ENCODE peak calls at places on chromosomes 13 and 19, in six cellular contexts. P is ascending aorta, A is LNCaP clone FGC, Q is neural crest cell, O is adrenal gland, S is endothelial cell. X is an unnamed sample.

GRCh38 chr19:33405491-33406461 is 32.3 kb downstream of the CEBPG start:
- DNase-seq in P (no peak), A (no peak), Q (no peak), O (no peak), S (no peak), X (no peak)

GRCh38 chr19:35851213-35852028 is 883 bp downstream of the NPHS1 start:
- DNase-seq in P (no peak), A (no peak), Q (peak; percentile 22), O (no peak), S (no peak), X (peak; percentile 90)

GRCh38 chr13:41054919-41055619 is 6.2 kb upstream of the WBP4 start:
- DNase-seq in P (no peak), A (no peak), Q (no peak), O (no peak), S (no peak), X (peak; percentile 57)

GRCh38 chr19:2973229-2973628 is 4.1 kb upstream of the TLE6 start:
- DNase-seq in P (no peak), A (no peak), Q (no peak), O (no peak), S (no peak), X (no peak)

GRCh38 chr19:16895467-16896097 is 6.8 kb downstream of the F2RL3 start:
- DNase-seq in P (no peak), A (no peak), Q (no peak), O (no peak), S (no peak), X (no peak)

GRCh38 chr19:50376166-50377050 is at the start of gene NR1H2:
- DNase-seq in P (peak; percentile 77), A (peak; percentile 96), Q (peak; percentile 87), O (peak; percentile 96), S (peak; percentile 85), X (peak; percentile 99)

GRCh38 chr13:63287926-63288325 is 1872.3 kb upstream of the PCDH20 start:
- DNase-seq in P (no peak), A (no peak), Q (no peak), O (no peak), S (no peak), X (no peak)

GRCh38 chr19:2274937-2275535 is 6.9 kb downstream of the PEAK3 start:
- DNase-seq in P (no peak), A (no peak), Q (peak; percentile 66), O (peak; percentile 84), S (peak; percentile 77), X (peak; percentile 87)

GRCh38 chr13:62837895-62838294 is 1422.2 kb upstream of the PCDH20 start:
- DNase-seq in P (no peak), A (no peak), Q (no peak), O (no peak), S (no peak), X (no peak)

GRCh38 chr13:71260246-71260645 is 606.8 kb downstream of the DACH1 start:
- DNase-seq in P (no peak), A (no peak), Q (no peak), O (no peak), S (no peak), X (no peak)

GRCh38 chr19:21878646-21879045 is 42.7 kb upstream of the ZNF43 start:
- DNase-seq in P (no peak), A (no peak), Q (no peak), O (no peak), S (no peak), X (no peak)

GRCh38 chr19:12799723-12800343 is 1.8 kb downstream of the PRDX2 start:
- DNase-seq in P (no peak), A (no peak), Q (no peak), O (no peak), S (no peak), X (no peak)

GRCh38 chr19:1000095-1000494 is at the start of gene GRIN3B:
- DNase-seq in P (no peak), A (no peak), Q (peak; percentile 54), O (no peak), S (peak; percentile 78), X (peak; percentile 90)

GRCh38 chr13:49357694-49358093 is 86.2 kb downstream of the CAB39L start:
- DNase-seq in P (no peak), A (no peak), Q (no peak), O (no peak), S (no peak), X (no peak)

GRCh38 chr19:55283548-55284393 is at the start of gene BRSK1:
- DNase-seq in P (no peak), A (no peak), Q (peak; percentile 65), O (peak; percentile 72), S (peak; percentile 54), X (peak; percentile 95)

GRCh38 chr13:75226755-75227435 is 255.1 kb downstream of the TBC1D4 start:
- DNase-seq in P (no peak), A (no peak), Q (no peak), O (no peak), S (no peak), X (no peak)

GRCh38 chr19:2527716-2528115 is 51.8 kb downstream of the GADD45B start:
- DNase-seq in P (no peak), A (no peak), Q (no peak), O (no peak), S (no peak), X (no peak)

DNA sequence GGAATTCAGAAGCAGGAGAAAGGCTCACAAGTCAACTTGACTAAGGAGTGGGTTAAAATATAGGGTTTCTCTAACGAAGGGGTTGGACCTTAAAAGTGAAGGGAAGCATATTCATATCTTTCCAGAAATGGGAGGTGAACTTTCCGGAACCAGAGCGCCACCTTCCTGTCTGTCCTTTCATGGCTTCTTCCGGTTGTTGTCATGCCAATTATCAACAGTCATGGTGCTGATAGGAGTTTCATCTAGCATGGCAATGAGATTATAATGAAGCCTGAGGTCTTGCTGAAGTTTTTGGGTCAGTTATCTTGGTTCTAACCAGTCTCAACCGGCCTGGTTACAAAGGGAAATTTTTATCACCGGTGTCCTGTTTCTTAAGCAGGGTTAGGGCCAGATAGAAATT is 162.9 kb upstream of the NBEA start:
- DNase-seq in P (no peak), A (no peak), Q (no peak), O (no peak), S (no peak), X (peak; percentile 15)
- TF ChIP-seq CTCF in P (no peak), A (no peak), Q (no peak), O (no peak), S (no peak), X (peak; percentile 59)

DNA sequence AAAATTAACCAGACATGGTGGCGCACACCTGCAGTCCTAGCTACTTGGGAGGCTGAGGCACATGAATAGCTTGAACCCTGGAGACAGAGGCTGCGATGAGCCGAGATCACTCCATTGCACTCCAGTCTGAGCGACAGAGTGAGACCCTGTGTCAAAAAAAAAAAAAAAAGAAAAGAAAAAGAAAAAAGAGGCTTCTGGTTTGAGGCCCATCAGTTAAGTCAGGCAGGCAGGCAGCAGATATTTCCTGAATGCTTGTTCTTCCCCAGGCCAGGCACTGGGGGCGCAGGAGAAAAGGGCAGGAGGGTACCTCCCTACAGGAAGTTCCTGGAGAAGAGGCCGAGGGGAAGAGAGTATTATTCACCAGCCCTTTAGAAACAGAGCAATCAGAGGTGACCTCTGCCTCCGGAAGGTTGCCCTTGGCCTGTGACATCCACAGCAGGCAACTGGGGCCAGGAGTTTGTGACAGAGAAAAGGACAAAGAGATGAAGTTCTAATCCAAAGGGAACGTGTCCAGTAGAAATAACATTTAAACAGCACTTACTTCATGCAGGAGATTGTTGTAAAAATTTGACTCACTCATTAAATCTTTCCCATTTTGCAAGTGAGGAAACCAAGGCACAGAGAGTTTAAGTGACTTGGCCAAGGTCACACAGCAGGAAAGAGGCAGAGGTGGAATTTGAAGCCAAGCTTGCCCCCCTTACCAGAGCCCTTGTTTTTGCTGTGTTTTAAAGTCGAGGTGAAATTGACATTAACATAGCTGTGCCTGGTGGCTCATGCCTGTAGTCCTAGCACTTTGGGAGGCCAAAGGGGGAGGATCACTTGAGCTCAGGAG is 4.3 kb upstream of the RLN3 start:
- DNase-seq in P (no peak), A (no peak), Q (peak; percentile 59), O (peak; percentile 82), S (peak; percentile 66), X (peak; percentile 90)
- TF ChIP-seq CTCF in P (peak; percentile 21), A (peak; percentile 2), Q (peak; percentile 63), O (peak; percentile 55), S (peak; percentile 55), X (peak; percentile 75)

DNA sequence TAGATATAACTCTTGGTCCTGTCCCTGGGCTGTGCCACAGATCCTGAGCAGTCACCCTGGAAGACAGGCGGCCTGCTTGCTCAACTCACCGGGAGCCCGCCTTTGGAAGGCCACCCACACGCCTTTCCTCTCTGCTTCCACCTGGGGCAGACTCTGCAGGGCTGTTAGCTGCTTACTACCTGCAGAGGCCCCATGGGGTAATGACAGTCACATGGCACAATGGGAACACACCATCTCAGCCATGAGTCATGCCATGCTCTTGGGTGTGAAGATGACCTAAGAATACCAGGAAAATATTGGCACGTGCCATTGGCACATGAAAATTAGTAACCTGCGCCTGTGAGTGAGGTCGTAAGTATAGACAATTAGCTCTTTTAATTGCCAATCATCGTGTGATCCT is 108.6 kb downstream of the COL4A2 start:
- DNase-seq in P (no peak), A (no peak), Q (no peak), O (peak; percentile 26), S (no peak), X (peak; percentile 58)
- TF ChIP-seq CTCF in P (no peak), A (no peak), Q (no peak), O (no peak), S (no peak), X (no peak)

GRCh38 chr13:21556051-21556450 is 47.9 kb downstream of the MICU2 start:
- DNase-seq in P (no peak), A (no peak), Q (no peak), O (no peak), S (no peak), X (no peak)

GRCh38 chr13:21557995-21558394 is 46.0 kb downstream of the MICU2 start:
- DNase-seq in P (no peak), A (no peak), Q (no peak), O (no peak), S (peak; percentile 8), X (peak; percentile 75)
- TF ChIP-seq CTCF in P (no peak), A (peak; percentile 55), Q (peak; percentile 48), O (peak; percentile 30), S (peak; percentile 31), X (peak; percentile 64)

GRCh38 chr19:11797491-11797890 is 832 bp upstream of the ZNF491 start:
- DNase-seq in P (peak; percentile 23), A (peak; percentile 85), Q (peak; percentile 76), O (peak; percentile 91), S (peak; percentile 10), X (peak; percentile 94)
- TF ChIP-seq CTCF in P (peak; percentile 81), A (peak; percentile 93), Q (peak; percentile 91), O (peak; percentile 89), S (peak; percentile 18), X (peak; percentile 86)

GRCh38 chr13:34078334-34078999 is 260.5 kb downstream of the RFC3 start:
- DNase-seq in P (no peak), A (no peak), Q (no peak), O (no peak), S (no peak), X (peak; percentile 4)

GRCh38 chr13:34076319-34076718 is 258.4 kb downstream of the RFC3 start:
- DNase-seq in P (no peak), A (no peak), Q (no peak), O (no peak), S (no peak), X (no peak)

GRCh38 chr13:34076943-34077703 is 259.2 kb downstream of the RFC3 start:
- DNase-seq in P (no peak), A (no peak), Q (no peak), O (no peak), S (no peak), X (peak; percentile 55)
- TF ChIP-seq CTCF in P (no peak), A (peak; percentile 53), Q (peak; percentile 76), O (peak; percentile 74), S (peak; percentile 26), X (peak; percentile 65)